ENCODE peak calls at places on chromosomes 13 and 19, in ten cellular contexts. E is stomach, D is transverse colon, P is SK-N-SH, N is NB4, C is ascending aorta, Q is lower leg skin, T is fibroblast of the aortic adventitia, I is AG10803, M is thoracic aorta. V is an unnamed sample.

GRCh38 chr19:35055715-35056179 is 14.2 kb downstream of the HPN start:
- DNase-seq in P (no peak), D (no peak), T (no peak), N (no peak), M (no peak), E (no peak), C (no peak), I (no peak), Q (no peak), V (no peak)

GRCh38 chr13:101703838-101704237 is 251.4 kb downstream of the ITGBL1 start:
- DNase-seq in Q (no peak), D (no peak), P (no peak), T (no peak), C (no peak), N (no peak), I (no peak), E (no peak), M (no peak), V (no peak)

GRCh38 chr13:43132228-43132627 is 108.8 kb downstream of the DNAJC15 start:
- DNase-seq in Q (no peak), M (no peak), N (peak; percentile 15), T (peak; percentile 23), C (no peak), E (peak; percentile 40), P (no peak), I (no peak), D (peak; percentile 42), V (peak; percentile 10)

GRCh38 chr13:109415057-109415456 is 371.3 kb downstream of the IRS2 start:
- DNase-seq in P (no peak), D (no peak), N (no peak), Q (no peak), C (no peak), M (no peak), I (peak; percentile 25), T (no peak), E (no peak), V (no peak)

GRCh38 chr19:48450863-48451262 is 4.5 kb upstream of the KCNJ14 start:
- DNase-seq in D (no peak), P (peak; percentile 21), C (no peak), E (no peak), M (no peak), N (peak; percentile 30), Q (no peak), I (no peak), T (no peak), V (no peak)

GRCh38 chr13:73466561-73466960 is 407.8 kb downstream of the KLF5 start:
- DNase-seq in N (no peak), D (no peak), P (no peak), Q (no peak), C (no peak), T (no peak), M (no peak), I (no peak), E (no peak), V (no peak)

GRCh38 chr19:13366529-13367143 is 139.6 kb downstream of the CACNA1A start:
- DNase-seq in Q (no peak), E (no peak), T (peak; percentile 52), C (no peak), I (peak; percentile 25), P (peak; percentile 27), D (no peak), M (no peak), N (peak; percentile 34), V (no peak)

GRCh38 chr19:35608250-35608649 is 4.3 kb upstream of the HAUS5 start:
- DNase-seq in E (no peak), D (no peak), Q (no peak), P (no peak), I (no peak), C (no peak), T (no peak), M (no peak), N (peak; percentile 16), V (no peak)

GRCh38 chr13:25843692-25844091 is 208.1 kb downstream of the SHISA2 start:
- DNase-seq in Q (no peak), N (no peak), C (no peak), T (no peak), P (no peak), D (no peak), M (no peak), I (no peak), E (no peak), V (no peak)

GRCh38 chr19:45037393-45038169 is 1.3 kb upstream of the CLASRP start:
- DNase-seq in C (no peak), N (no peak), D (no peak), Q (no peak), I (no peak), T (no peak), P (no peak), M (no peak), E (no peak), V (no peak)

GRCh38 chr13:92842145-92842544 is 384.5 kb upstream of the GPC6 start:
- DNase-seq in D (no peak), C (peak; percentile 70), E (no peak), P (no peak), Q (no peak), N (no peak), I (peak; percentile 93), M (no peak), T (peak; percentile 96), V (peak; percentile 79)

GRCh38 chr19:45187421-45188100 is 9.0 kb downstream of the BLOC1S3 start:
- DNase-seq in D (no peak), N (peak; percentile 48), M (no peak), C (no peak), I (no peak), Q (no peak), P (peak; percentile 67), E (no peak), T (no peak), V (no peak)

GRCh38 chr19:33391631-33392249 is 18.2 kb downstream of the CEBPG start:
- DNase-seq in Q (no peak), N (no peak), P (peak; percentile 26), I (no peak), D (no peak), C (no peak), T (no peak), M (no peak), E (no peak), V (no peak)

GRCh38 chr19:16497042-16497441 is 848 bp downstream of the C19orf44 start:
- DNase-seq in C (no peak), N (no peak), T (peak; percentile 9), I (no peak), Q (no peak), M (no peak), D (no peak), E (no peak), P (no peak), V (no peak)
- H3K4me3 ChIP-seq in C (peak overlapping the region; percentile 82), N (peak overlapping the region; percentile 77), T (peak overlapping the region; percentile 95), I (peak overlapping the region; percentile 90), Q (no peak overlapping the region), M (peak overlapping the region; percentile 84), D (no peak overlapping the region), E (peak overlapping the region; percentile 74), P (peak overlapping the region; percentile 78), V (peak overlapping the region; percentile 96)

GRCh38 chr13:60617863-60618733 is 221.1 kb downstream of the TDRD3 start:
- DNase-seq in M (no peak), C (no peak), Q (no peak), I (peak; percentile 55), D (no peak), E (no peak), P (no peak), T (peak; percentile 76), N (peak; percentile 20), V (no peak)

GRCh38 chr13:60623131-60623530 is 226.1 kb downstream of the TDRD3 start:
- DNase-seq in E (no peak), Q (no peak), N (no peak), T (no peak), C (no peak), I (no peak), D (no peak), P (no peak), M (no peak), V (no peak)

GRCh38 chr13:60620611-60621395 is 223.8 kb downstream of the TDRD3 start:
- DNase-seq in P (no peak), M (no peak), N (no peak), I (peak; percentile 40), Q (no peak), T (no peak), C (no peak), D (no peak), E (no peak), V (no peak)

DNA sequence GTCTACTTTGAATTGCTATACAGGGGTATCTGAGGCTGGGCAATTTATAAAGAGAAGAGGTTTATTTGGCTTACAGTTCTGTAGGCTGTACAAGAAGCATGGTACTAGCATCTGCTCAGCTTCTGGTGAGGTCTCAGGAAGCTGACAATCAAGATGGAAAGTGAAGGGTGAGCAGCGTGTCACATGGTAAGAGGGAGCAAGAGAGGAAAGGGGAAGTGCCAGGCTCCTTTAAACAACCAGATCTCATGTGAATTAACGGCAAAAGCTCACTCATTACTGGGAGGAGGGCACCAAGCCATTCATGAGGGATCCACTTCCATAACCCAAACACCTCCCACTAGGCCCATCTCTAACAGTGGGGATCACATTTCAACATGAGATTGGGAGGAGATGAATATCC is 222.4 kb downstream of the TDRD3 start:
- DNase-seq in I (no peak), D (no peak), N (peak; percentile 43), M (no peak), Q (no peak), E (no peak), P (no peak), T (no peak), C (no peak), V (no peak)
- TF ChIP-seq CTCF in I (no peak), D (no peak), N (no peak), M (no peak), Q (no peak), E (no peak), P (no peak), T (no peak), C (no peak), V (no peak)

GRCh38 chr19:4583961-4584669 is 24.6 kb upstream of the SEMA6B start:
- DNase-seq in C (no peak), N (peak; percentile 47), I (peak; percentile 31), T (no peak), D (no peak), M (no peak), Q (no peak), P (peak; percentile 87), E (no peak), V (no peak)
- H3K4me3 ChIP-seq in C (peak overlapping the region; percentile 36), N (no peak overlapping the region), I (peak overlapping the region; percentile 50), T (peak overlapping the region; percentile 57), D (peak overlapping the region; percentile 17), M (peak overlapping the region; percentile 18), Q (peak overlapping the region; percentile 2), P (peak overlapping the region; percentile 60), E (peak overlapping the region; percentile 44), V (peak overlapping the region; percentile 52)

DNA sequence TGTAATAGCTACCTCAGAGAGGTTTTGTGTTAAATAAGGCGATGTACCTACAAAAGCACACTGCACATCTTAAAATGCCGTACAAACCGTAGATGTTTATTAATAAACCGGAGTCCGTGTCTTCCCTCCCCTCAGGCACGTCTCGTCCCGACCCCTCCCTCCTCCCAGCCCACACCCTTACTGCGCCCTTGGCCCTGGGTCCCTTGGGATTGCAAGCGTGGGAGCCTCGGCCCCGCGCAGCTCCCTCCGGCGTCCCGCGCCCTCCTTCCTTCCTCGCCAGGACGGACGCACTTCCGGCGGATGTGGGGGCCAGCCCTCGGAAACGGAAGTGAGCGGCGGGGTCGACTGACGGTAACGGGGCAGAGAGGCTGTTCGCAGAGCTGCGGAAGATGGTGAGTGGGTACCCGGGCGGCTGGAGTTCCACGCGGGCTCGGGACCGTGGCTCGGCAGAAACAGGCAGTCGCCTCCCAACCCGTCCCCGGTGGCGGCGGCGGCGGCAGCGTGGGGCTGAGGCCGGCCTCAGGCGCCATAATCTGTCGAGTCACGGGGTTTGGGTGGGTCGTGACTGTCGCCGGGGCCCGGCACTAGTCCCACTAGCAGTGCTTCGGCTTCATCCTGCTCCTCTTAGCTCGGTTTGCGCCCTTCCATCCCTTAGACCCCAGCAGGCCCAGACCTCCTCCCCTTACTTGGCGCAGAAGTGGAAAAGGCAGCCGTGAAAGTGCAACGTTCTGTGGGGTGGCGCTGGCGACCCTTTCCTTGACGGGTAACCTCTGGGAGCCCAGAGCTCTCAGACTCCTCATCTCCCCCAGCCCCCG is at the start of gene POMP:
- DNase-seq in C (peak; percentile 96), Q (peak; percentile 88), P (peak; percentile 94), E (peak; percentile 93), I (peak; percentile 97), M (peak; percentile 81), N (peak; percentile 97), T (peak; percentile 95), D (peak; percentile 94), V (no peak)
- TF ChIP-seq CTCF in C (no peak), Q (no peak), P (no peak), E (no peak), I (peak; percentile 4), M (no peak), N (no peak), T (no peak), D (no peak), V (no peak)

V was measured in epithelial cell of proximal tubule.